ENCODE peak calls at places on chromosomes 16 and 17, in four cellular contexts. Q is AG08396; V is activated CD8-positive, alpha-beta memory T cell treated with anti-CD3 and anti-CD28 coated beads for 48 hours; F is NCI-H1092. D is an unnamed sample.

GRCh38 chr17:39996789-39997188 is 16.2 kb downstream of the PSMD3 start:
- DNase-seq in F (no peak), V (no peak), Q (no peak), D (no peak)

GRCh38 chr17:77404812-77405581 is 264.2 kb downstream of the SEC14L1 start:
- DNase-seq in Q (peak; percentile 89), F (no peak), V (peak; percentile 72), D (no peak)

GRCh38 chr17:30345527-30346075 is 11.7 kb upstream of the TMIGD1 start:
- DNase-seq in F (no peak), V (no peak), Q (no peak), D (no peak)

GRCh38 chr16:84952335-84953050 is 58.8 kb downstream of the ZDHHC7 start:
- DNase-seq in F (peak; percentile 70), Q (peak; percentile 87), V (peak; percentile 29), D (peak; percentile 89)

GRCh38 chr17:55577011-55577586 is 65.8 kb upstream of the SMIM36 start:
- DNase-seq in Q (peak; percentile 36), V (peak; percentile 32), F (no peak), D (no peak)

GRCh38 chr17:31494259-31495048 is 103.0 kb downstream of the RAB11FIP4 start:
- DNase-seq in Q (no peak), V (no peak), F (no peak), D (no peak)

GRCh38 chr17:76695059-76695892 is 15.5 kb downstream of the MXRA7 start:
- DNase-seq in F (no peak), V (no peak), Q (no peak), D (no peak)

GRCh38 chr17:18026408-18026776 is 12.6 kb downstream of the ATPAF2 start:
- DNase-seq in Q (peak; percentile 42), V (no peak), F (peak; percentile 40), D (no peak)

GRCh38 chr16:27977966-27978365 is 85.5 kb downstream of the GSG1L start:
- DNase-seq in F (no peak), V (no peak), Q (peak; percentile 39), D (no peak)

GRCh38 chr17:17355426-17355825 is 52.3 kb downstream of the NT5M start:
- DNase-seq in Q (no peak), V (no peak), F (no peak), D (no peak)

GRCh38 chr16:46753015-46753414 is 4.9 kb upstream of the MYLK3 start:
- DNase-seq in Q (no peak), F (no peak), V (no peak), D (no peak)

GRCh38 chr17:48647103-48647963 is 21.2 kb upstream of the HOXB9 start:
- DNase-seq in V (no peak), Q (peak; percentile 31), F (no peak), D (peak; percentile 45)

GRCh38 chr16:10622036-10622921 is 41.9 kb upstream of the EMP2 start:
- DNase-seq in F (no peak), Q (no peak), V (no peak), D (peak; percentile 22)

GRCh38 chr17:29584452-29585079 is 4.9 kb downstream of the GIT1 start:
- DNase-seq in V (no peak), Q (no peak), F (no peak), D (no peak)

GRCh38 chr16:53235851-53236250 is 181.1 kb downstream of the CHD9 start:
- DNase-seq in Q (no peak), V (no peak), F (no peak), D (no peak)

GRCh38 chr17:49741009-49741691 is 22.8 kb downstream of the FAM117A start:
- DNase-seq in V (no peak), Q (peak; percentile 51), F (no peak), D (no peak)

GRCh38 chr17:48550313-48551205 is 5.7 kb upstream of the HOXB2 start:
- DNase-seq in Q (no peak), V (no peak), F (peak; percentile 43), D (peak; percentile 38)

GRCh38 chr16:85900031-85900792 is 1.2 kb downstream of the IRF8 start:
- DNase-seq in V (no peak), Q (no peak), F (no peak), D (no peak)

D was measured in neural progenitor cell.